ENCODE peak calls at places on chromosomes 13 and 19, in four cellular contexts. One of them, this sample, is unnamed.
A peak's percentile ranks its signal among the peaks of the same experiment; 100 is the strongest.

GRCh38 chr13:94217370-94217769 is 262.1 kb downstream of the DCT start:
- DNase-seq in stimulated activated naive B cell treated with anti-CD40 and anti-IgM and Interleukin-4, amounts not matched to agents 10 μg/mL and 1 μg/mL and 100 μg/mL, for 72 hours: no peak
- DNase-seq in CD8-positive, alpha-beta memory T cell: no peak
- DNase-seq in dermis blood vessel endothelial cell: no peak
- DNase-seq in this sample: no peak

GRCh38 chr19:44796701-44797115 is 12.2 kb upstream of the BCAM start:
- DNase-seq in stimulated activated naive B cell treated with anti-CD40 and anti-IgM and Interleukin-4, amounts not matched to agents 10 μg/mL and 1 μg/mL and 100 μg/mL, for 72 hours: no peak
- DNase-seq in CD8-positive, alpha-beta memory T cell: no peak
- DNase-seq in dermis blood vessel endothelial cell: peak; percentile 71
- DNase-seq in this sample: peak; percentile 61

GRCh38 chr19:10832659-10833296 is 3.2 kb downstream of the TMED1 start:
- DNase-seq in CD8-positive, alpha-beta memory T cell: no peak
- DNase-seq in stimulated activated naive B cell treated with anti-CD40 and anti-IgM and Interleukin-4, amounts not matched to agents 10 μg/mL and 1 μg/mL and 100 μg/mL, for 72 hours: no peak
- DNase-seq in dermis blood vessel endothelial cell: no peak
- DNase-seq in this sample: no peak

GRCh38 chr19:16369664-16370576 is 45.3 kb downstream of the KLF2 start:
- DNase-seq in dermis blood vessel endothelial cell: no peak
- DNase-seq in stimulated activated naive B cell treated with anti-CD40 and anti-IgM and Interleukin-4, amounts not matched to agents 10 μg/mL and 1 μg/mL and 100 μg/mL, for 72 hours: no peak
- DNase-seq in CD8-positive, alpha-beta memory T cell: peak; percentile 95
- DNase-seq in this sample: no peak

GRCh38 chr19:12665281-12665573 is 1.3 kb downstream of the MAN2B1 start:
- DNase-seq in dermis blood vessel endothelial cell: no peak
- DNase-seq in CD8-positive, alpha-beta memory T cell: peak; percentile 54
- DNase-seq in stimulated activated naive B cell treated with anti-CD40 and anti-IgM and Interleukin-4, amounts not matched to agents 10 μg/mL and 1 μg/mL and 100 μg/mL, for 72 hours: peak; percentile 85
- DNase-seq in this sample: no peak

GRCh38 chr13:98478134-98479129 is 98.5 kb downstream of the STK24 start:
- DNase-seq in stimulated activated naive B cell treated with anti-CD40 and anti-IgM and Interleukin-4, amounts not matched to agents 10 μg/mL and 1 μg/mL and 100 μg/mL, for 72 hours: peak; percentile 41
- DNase-seq in CD8-positive, alpha-beta memory T cell: no peak
- DNase-seq in dermis blood vessel endothelial cell: peak; percentile 46
- DNase-seq in this sample: no peak

GRCh38 chr19:18839465-18840287 is 7.9 kb downstream of the UPF1 start:
- DNase-seq in CD8-positive, alpha-beta memory T cell: no peak
- DNase-seq in stimulated activated naive B cell treated with anti-CD40 and anti-IgM and Interleukin-4, amounts not matched to agents 10 μg/mL and 1 μg/mL and 100 μg/mL, for 72 hours: no peak
- DNase-seq in dermis blood vessel endothelial cell: peak; percentile 24
- DNase-seq in this sample: no peak

GRCh38 chr19:16942583-16942982 is 53.8 kb downstream of the F2RL3 start:
- DNase-seq in dermis blood vessel endothelial cell: no peak
- DNase-seq in stimulated activated naive B cell treated with anti-CD40 and anti-IgM and Interleukin-4, amounts not matched to agents 10 μg/mL and 1 μg/mL and 100 μg/mL, for 72 hours: no peak
- DNase-seq in CD8-positive, alpha-beta memory T cell: no peak
- DNase-seq in this sample: no peak

GRCh38 chr13:114319441-114319871 is 5.2 kb downstream of the CHAMP1 start:
- DNase-seq in dermis blood vessel endothelial cell: peak; percentile 4
- DNase-seq in stimulated activated naive B cell treated with anti-CD40 and anti-IgM and Interleukin-4, amounts not matched to agents 10 μg/mL and 1 μg/mL and 100 μg/mL, for 72 hours: no peak
- DNase-seq in CD8-positive, alpha-beta memory T cell: no peak
- DNase-seq in this sample: no peak